ENCODE peak calls at places on chromosomes 12 and 14, in seven cellular contexts. One of them, this sample, is unnamed.

GRCh38 chr14:51491776-51492175 is 159.9 kb upstream of the FRMD6 start:
- DNase-seq in adrenal gland: no peak
- DNase-seq in neural crest cell: no peak
- DNase-seq in endothelial cell of umbilical vein: no peak
- DNase-seq in NB4: no peak
- DNase-seq in HCT116: no peak
- DNase-seq in activated CD8-positive, alpha-beta T cell treated with anti-CD3 and anti-CD28 coated beads for 36 hours: no peak
- DNase-seq in this sample: no peak

GRCh38 chr12:126891789-126892188 is 1375.2 kb upstream of the TMEM132C start:
- DNase-seq in activated CD8-positive, alpha-beta T cell treated with anti-CD3 and anti-CD28 coated beads for 36 hours: no peak
- DNase-seq in adrenal gland: no peak
- DNase-seq in NB4: peak; percentile 6
- DNase-seq in endothelial cell of umbilical vein: no peak
- DNase-seq in neural crest cell: no peak
- DNase-seq in HCT116: peak; percentile 21
- DNase-seq in this sample: no peak

GRCh38 chr14:68110989-68111704 is 291.6 kb downstream of the RAD51B start:
- DNase-seq in activated CD8-positive, alpha-beta T cell treated with anti-CD3 and anti-CD28 coated beads for 36 hours: no peak
- DNase-seq in HCT116: no peak
- DNase-seq in adrenal gland: no peak
- DNase-seq in neural crest cell: no peak
- DNase-seq in NB4: no peak
- DNase-seq in endothelial cell of umbilical vein: no peak
- DNase-seq in this sample: no peak

GRCh38 chr12:28583771-28584261 is 393.6 kb downstream of the CCDC91 start:
- DNase-seq in activated CD8-positive, alpha-beta T cell treated with anti-CD3 and anti-CD28 coated beads for 36 hours: no peak
- DNase-seq in endothelial cell of umbilical vein: no peak
- DNase-seq in NB4: peak; percentile 97
- DNase-seq in HCT116: no peak
- DNase-seq in adrenal gland: no peak
- DNase-seq in neural crest cell: no peak
- DNase-seq in this sample: no peak

GRCh38 chr12:52969828-52970569 is 21.1 kb downstream of the KRT18 start:
- DNase-seq in endothelial cell of umbilical vein: no peak
- DNase-seq in neural crest cell: no peak
- DNase-seq in HCT116: no peak
- DNase-seq in NB4: no peak
- DNase-seq in activated CD8-positive, alpha-beta T cell treated with anti-CD3 and anti-CD28 coated beads for 36 hours: no peak
- DNase-seq in adrenal gland: no peak
- DNase-seq in this sample: peak; percentile 85

GRCh38 chr12:63038361-63039100 is 103.6 kb upstream of the PPM1H start:
- DNase-seq in neural crest cell: no peak
- DNase-seq in NB4: no peak
- DNase-seq in HCT116: no peak
- DNase-seq in activated CD8-positive, alpha-beta T cell treated with anti-CD3 and anti-CD28 coated beads for 36 hours: no peak
- DNase-seq in endothelial cell of umbilical vein: no peak
- DNase-seq in adrenal gland: no peak
- DNase-seq in this sample: no peak

GRCh38 chr14:76080009-76080408 is 71.7 kb upstream of the GPATCH2L start:
- DNase-seq in HCT116: no peak
- DNase-seq in neural crest cell: no peak
- DNase-seq in NB4: no peak
- DNase-seq in endothelial cell of umbilical vein: no peak
- DNase-seq in activated CD8-positive, alpha-beta T cell treated with anti-CD3 and anti-CD28 coated beads for 36 hours: no peak
- DNase-seq in adrenal gland: no peak
- DNase-seq in this sample: no peak

GRCh38 chr12:64451687-64452558 is at the start of gene TBK1:
- DNase-seq in NB4: peak; percentile 93
- DNase-seq in neural crest cell: peak; percentile 85
- DNase-seq in activated CD8-positive, alpha-beta T cell treated with anti-CD3 and anti-CD28 coated beads for 36 hours: peak; percentile 67
- DNase-seq in adrenal gland: peak; percentile 86
- DNase-seq in endothelial cell of umbilical vein: peak; percentile 91
- DNase-seq in HCT116: peak; percentile 67
- DNase-seq in this sample: peak; percentile 91

GRCh38 chr12:65961731-65962130 is 137.4 kb downstream of the HMGA2 start:
- DNase-seq in adrenal gland: no peak
- DNase-seq in endothelial cell of umbilical vein: no peak
- DNase-seq in HCT116: no peak
- DNase-seq in activated CD8-positive, alpha-beta T cell treated with anti-CD3 and anti-CD28 coated beads for 36 hours: no peak
- DNase-seq in NB4: no peak
- DNase-seq in neural crest cell: no peak
- DNase-seq in this sample: no peak

GRCh38 chr14:89270439-89271227 is 146.4 kb downstream of the FOXN3 start:
- DNase-seq in adrenal gland: no peak
- DNase-seq in endothelial cell of umbilical vein: no peak
- DNase-seq in activated CD8-positive, alpha-beta T cell treated with anti-CD3 and anti-CD28 coated beads for 36 hours: no peak
- DNase-seq in HCT116: no peak
- DNase-seq in neural crest cell: no peak
- DNase-seq in NB4: no peak
- DNase-seq in this sample: peak; percentile 72

GRCh38 chr12:53093777-53094393 is 3.6 kb upstream of the IGFBP6 start:
- DNase-seq in activated CD8-positive, alpha-beta T cell treated with anti-CD3 and anti-CD28 coated beads for 36 hours: no peak
- DNase-seq in endothelial cell of umbilical vein: no peak
- DNase-seq in HCT116: no peak
- DNase-seq in adrenal gland: no peak
- DNase-seq in neural crest cell: no peak
- DNase-seq in NB4: peak; percentile 52
- DNase-seq in this sample: no peak

GRCh38 chr14:87443787-87444186 is 549.2 kb downstream of the GALC start:
- DNase-seq in neural crest cell: no peak
- DNase-seq in adrenal gland: no peak
- DNase-seq in endothelial cell of umbilical vein: no peak
- DNase-seq in HCT116: no peak
- DNase-seq in activated CD8-positive, alpha-beta T cell treated with anti-CD3 and anti-CD28 coated beads for 36 hours: no peak
- DNase-seq in NB4: no peak
- DNase-seq in this sample: no peak

GRCh38 chr14:76827696-76828301 is 1.6 kb downstream of the LRRC74A start:
- DNase-seq in activated CD8-positive, alpha-beta T cell treated with anti-CD3 and anti-CD28 coated beads for 36 hours: no peak
- DNase-seq in HCT116: no peak
- DNase-seq in endothelial cell of umbilical vein: no peak
- DNase-seq in adrenal gland: no peak
- DNase-seq in neural crest cell: no peak
- DNase-seq in NB4: peak; percentile 33
- DNase-seq in this sample: no peak

GRCh38 chr12:27434673-27435565 is 11.6 kb upstream of the SMCO2 start:
- DNase-seq in NB4: peak; percentile 54
- DNase-seq in HCT116: no peak
- DNase-seq in endothelial cell of umbilical vein: peak; percentile 17
- DNase-seq in neural crest cell: peak; percentile 9
- DNase-seq in activated CD8-positive, alpha-beta T cell treated with anti-CD3 and anti-CD28 coated beads for 36 hours: peak; percentile 31
- DNase-seq in adrenal gland: peak; percentile 11
- DNase-seq in this sample: no peak

GRCh38 chr12:56119361-56119796 is 1.3 kb downstream of the ZC3H10 start:
- DNase-seq in activated CD8-positive, alpha-beta T cell treated with anti-CD3 and anti-CD28 coated beads for 36 hours: peak; percentile 64
- DNase-seq in NB4: peak; percentile 91
- DNase-seq in adrenal gland: peak; percentile 90
- DNase-seq in endothelial cell of umbilical vein: peak; percentile 79
- DNase-seq in HCT116: peak; percentile 82
- DNase-seq in neural crest cell: peak; percentile 50
- DNase-seq in this sample: peak; percentile 78

GRCh38 chr12:56116267-56117081 is at the start of gene RPL41:
- DNase-seq in endothelial cell of umbilical vein: peak; percentile 96
- DNase-seq in HCT116: peak; percentile 91
- DNase-seq in adrenal gland: peak; percentile 91
- DNase-seq in neural crest cell: peak; percentile 91
- DNase-seq in NB4: peak; percentile 95
- DNase-seq in activated CD8-positive, alpha-beta T cell treated with anti-CD3 and anti-CD28 coated beads for 36 hours: peak; percentile 97
- DNase-seq in this sample: peak; percentile 97

GRCh38 chr12:56118688-56119045 is 601 bp downstream of the ZC3H10 start:
- DNase-seq in endothelial cell of umbilical vein: no peak
- DNase-seq in NB4: no peak
- DNase-seq in adrenal gland: no peak
- DNase-seq in neural crest cell: no peak
- DNase-seq in HCT116: no peak
- DNase-seq in activated CD8-positive, alpha-beta T cell treated with anti-CD3 and anti-CD28 coated beads for 36 hours: no peak
- DNase-seq in this sample: no peak

GRCh38 chr12:56120158-56120846 is 2.2 kb downstream of the ZC3H10 start:
- DNase-seq in endothelial cell of umbilical vein: no peak
- DNase-seq in NB4: no peak
- DNase-seq in HCT116: no peak
- DNase-seq in activated CD8-positive, alpha-beta T cell treated with anti-CD3 and anti-CD28 coated beads for 36 hours: no peak
- DNase-seq in adrenal gland: peak; percentile 72
- DNase-seq in neural crest cell: no peak
- DNase-seq in this sample: no peak

DNA sequence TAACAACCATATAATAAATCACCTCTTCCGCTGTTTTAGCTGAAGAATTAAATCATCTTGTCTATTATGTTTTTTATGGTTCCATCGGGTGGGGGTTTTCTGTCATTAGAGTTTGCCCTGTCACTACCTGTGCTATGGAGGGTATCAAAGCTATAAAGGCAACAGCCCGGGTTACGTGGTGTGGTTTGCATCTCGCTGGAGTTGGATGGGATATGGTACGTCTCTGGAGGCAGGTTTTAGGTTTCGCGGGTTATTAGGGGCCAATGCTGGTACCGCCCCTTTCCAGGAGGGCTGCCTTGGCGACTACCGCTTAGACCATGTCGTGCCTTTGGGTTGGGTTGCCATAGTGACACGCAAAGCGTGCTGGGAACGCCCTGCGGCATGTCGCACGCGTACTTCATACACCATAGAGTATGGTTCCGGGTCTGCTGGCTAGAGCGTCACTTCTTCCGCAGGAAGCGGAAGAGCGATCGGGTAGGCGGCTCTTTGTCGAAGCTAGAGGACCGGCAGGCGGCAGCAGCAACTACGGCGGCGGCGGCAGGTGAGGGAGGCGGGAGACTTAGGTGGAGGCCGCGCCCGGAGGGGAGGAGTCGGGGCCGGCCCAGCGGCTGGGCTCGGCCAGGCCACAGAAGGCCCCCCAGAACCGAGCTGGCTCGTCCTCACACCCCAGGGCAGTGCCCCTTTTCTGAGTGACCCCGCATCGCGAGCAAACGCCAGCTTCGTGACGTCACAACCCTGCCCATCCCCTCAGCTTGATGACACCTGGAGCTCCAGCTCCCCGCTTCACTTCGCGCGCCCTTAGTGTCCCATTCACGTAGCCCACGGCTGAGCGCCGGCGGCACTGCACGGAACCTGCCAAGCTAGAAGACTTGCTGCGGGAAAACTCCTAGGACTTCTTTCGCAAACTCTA is at the start of gene ZC3H10:
- DNase-seq in activated CD8-positive, alpha-beta T cell treated with anti-CD3 and anti-CD28 coated beads for 36 hours: peak; percentile 99
- DNase-seq in endothelial cell of umbilical vein: peak; percentile 99
- DNase-seq in NB4: peak; percentile 100
- DNase-seq in adrenal gland: peak; percentile 98
- DNase-seq in HCT116: peak; percentile 99
- DNase-seq in neural crest cell: peak; percentile 92
- DNase-seq in this sample: peak; percentile 99
- TF ChIP-seq CTCF in activated CD8-positive, alpha-beta T cell treated with anti-CD3 and anti-CD28 coated beads for 36 hours: no peak
- TF ChIP-seq CTCF in endothelial cell of umbilical vein: peak; percentile 62
- TF ChIP-seq CTCF in NB4: no peak
- TF ChIP-seq CTCF in adrenal gland: peak; percentile 41
- TF ChIP-seq CTCF in HCT116: peak; percentile 37
- TF ChIP-seq CTCF in neural crest cell: peak; percentile 57
- TF ChIP-seq CTCF in this sample: peak; percentile 83

GRCh38 chr12:14256139-14256538 is 109.3 kb upstream of the ATF7IP start:
- DNase-seq in adrenal gland: no peak
- DNase-seq in NB4: peak; percentile 36
- DNase-seq in endothelial cell of umbilical vein: peak; percentile 56
- DNase-seq in neural crest cell: no peak
- DNase-seq in HCT116: no peak
- DNase-seq in activated CD8-positive, alpha-beta T cell treated with anti-CD3 and anti-CD28 coated beads for 36 hours: peak; percentile 70
- DNase-seq in this sample: no peak

GRCh38 chr12:14249368-14249767 is 116.1 kb upstream of the ATF7IP start:
- DNase-seq in activated CD8-positive, alpha-beta T cell treated with anti-CD3 and anti-CD28 coated beads for 36 hours: no peak
- DNase-seq in endothelial cell of umbilical vein: no peak
- DNase-seq in adrenal gland: no peak
- DNase-seq in neural crest cell: no peak
- DNase-seq in HCT116: peak; percentile 48
- DNase-seq in NB4: no peak
- DNase-seq in this sample: no peak

GRCh38 chr12:14257303-14257733 is 108.2 kb upstream of the ATF7IP start:
- DNase-seq in neural crest cell: no peak
- DNase-seq in NB4: no peak
- DNase-seq in HCT116: no peak
- DNase-seq in adrenal gland: no peak
- DNase-seq in endothelial cell of umbilical vein: no peak
- DNase-seq in activated CD8-positive, alpha-beta T cell treated with anti-CD3 and anti-CD28 coated beads for 36 hours: no peak
- DNase-seq in this sample: no peak

GRCh38 chr12:14256555-14257169 is 108.8 kb upstream of the ATF7IP start:
- DNase-seq in neural crest cell: peak; percentile 59
- DNase-seq in activated CD8-positive, alpha-beta T cell treated with anti-CD3 and anti-CD28 coated beads for 36 hours: peak; percentile 87
- DNase-seq in endothelial cell of umbilical vein: peak; percentile 85
- DNase-seq in HCT116: peak; percentile 80
- DNase-seq in adrenal gland: peak; percentile 80
- DNase-seq in NB4: peak; percentile 89
- DNase-seq in this sample: peak; percentile 77

GRCh38 chr12:14252697-14253096 is 112.8 kb upstream of the ATF7IP start:
- DNase-seq in neural crest cell: no peak
- DNase-seq in NB4: no peak
- DNase-seq in activated CD8-positive, alpha-beta T cell treated with anti-CD3 and anti-CD28 coated beads for 36 hours: no peak
- DNase-seq in adrenal gland: no peak
- DNase-seq in HCT116: no peak
- DNase-seq in endothelial cell of umbilical vein: no peak
- DNase-seq in this sample: no peak
- TF ChIP-seq CTCF in neural crest cell: no peak
- TF ChIP-seq CTCF in NB4: no peak
- TF ChIP-seq CTCF in activated CD8-positive, alpha-beta T cell treated with anti-CD3 and anti-CD28 coated beads for 36 hours: no peak
- TF ChIP-seq CTCF in adrenal gland: no peak
- TF ChIP-seq CTCF in HCT116: no peak
- TF ChIP-seq CTCF in endothelial cell of umbilical vein: no peak
- TF ChIP-seq CTCF in this sample: no peak

GRCh38 chr14:60819575-60819974 is 85.0 kb downstream of the MNAT1 start:
- DNase-seq in NB4: no peak
- DNase-seq in endothelial cell of umbilical vein: no peak
- DNase-seq in activated CD8-positive, alpha-beta T cell treated with anti-CD3 and anti-CD28 coated beads for 36 hours: no peak
- DNase-seq in adrenal gland: no peak
- DNase-seq in neural crest cell: no peak
- DNase-seq in HCT116: no peak
- DNase-seq in this sample: no peak
- TF ChIP-seq CTCF in NB4: no peak
- TF ChIP-seq CTCF in endothelial cell of umbilical vein: no peak
- TF ChIP-seq CTCF in activated CD8-positive, alpha-beta T cell treated with anti-CD3 and anti-CD28 coated beads for 36 hours: no peak
- TF ChIP-seq CTCF in adrenal gland: no peak
- TF ChIP-seq CTCF in neural crest cell: no peak
- TF ChIP-seq CTCF in HCT116: no peak
- TF ChIP-seq CTCF in this sample: no peak

GRCh38 chr14:96229315-96229714 is 24.7 kb downstream of the BDKRB2 start:
- DNase-seq in activated CD8-positive, alpha-beta T cell treated with anti-CD3 and anti-CD28 coated beads for 36 hours: no peak
- DNase-seq in adrenal gland: no peak
- DNase-seq in endothelial cell of umbilical vein: no peak
- DNase-seq in HCT116: no peak
- DNase-seq in NB4: no peak
- DNase-seq in neural crest cell: no peak
- DNase-seq in this sample: no peak

GRCh38 chr14:96224480-96225096 is 19.9 kb downstream of the BDKRB2 start:
- DNase-seq in adrenal gland: no peak
- DNase-seq in activated CD8-positive, alpha-beta T cell treated with anti-CD3 and anti-CD28 coated beads for 36 hours: no peak
- DNase-seq in neural crest cell: no peak
- DNase-seq in NB4: no peak
- DNase-seq in HCT116: no peak
- DNase-seq in endothelial cell of umbilical vein: no peak
- DNase-seq in this sample: peak; percentile 69

GRCh38 chr14:96227428-96227827 is 22.8 kb downstream of the BDKRB2 start:
- DNase-seq in neural crest cell: no peak
- DNase-seq in endothelial cell of umbilical vein: no peak
- DNase-seq in activated CD8-positive, alpha-beta T cell treated with anti-CD3 and anti-CD28 coated beads for 36 hours: no peak
- DNase-seq in NB4: no peak
- DNase-seq in adrenal gland: no peak
- DNase-seq in HCT116: no peak
- DNase-seq in this sample: no peak

GRCh38 chr14:96221841-96222240 is 17.2 kb downstream of the BDKRB2 start:
- DNase-seq in activated CD8-positive, alpha-beta T cell treated with anti-CD3 and anti-CD28 coated beads for 36 hours: no peak
- DNase-seq in neural crest cell: no peak
- DNase-seq in endothelial cell of umbilical vein: no peak
- DNase-seq in HCT116: no peak
- DNase-seq in adrenal gland: no peak
- DNase-seq in NB4: no peak
- DNase-seq in this sample: no peak

GRCh38 chr14:96225745-96226151 is 21.1 kb downstream of the BDKRB2 start:
- DNase-seq in NB4: no peak
- DNase-seq in endothelial cell of umbilical vein: no peak
- DNase-seq in activated CD8-positive, alpha-beta T cell treated with anti-CD3 and anti-CD28 coated beads for 36 hours: no peak
- DNase-seq in HCT116: no peak
- DNase-seq in adrenal gland: no peak
- DNase-seq in neural crest cell: no peak
- DNase-seq in this sample: peak; percentile 76
- TF ChIP-seq CTCF in NB4: no peak
- TF ChIP-seq CTCF in endothelial cell of umbilical vein: no peak
- TF ChIP-seq CTCF in activated CD8-positive, alpha-beta T cell treated with anti-CD3 and anti-CD28 coated beads for 36 hours: no peak
- TF ChIP-seq CTCF in HCT116: peak; percentile 14
- TF ChIP-seq CTCF in adrenal gland: no peak
- TF ChIP-seq CTCF in neural crest cell: peak; percentile 19
- TF ChIP-seq CTCF in this sample: peak; percentile 30

This sample was measured in transverse colon.